ENCODE peak calls at places on chromosome 21, in seven cellular contexts. B, E, T, N, G, M and Q are unnamed samples.
A peak's percentile ranks its signal among the peaks of the same experiment; 100 is the strongest.

GRCh38 chr21:20741445-20741844 is 256.8 kb upstream of the NCAM2 start:
- DNase-seq in B (no peak), M (no peak), T (no peak), G (no peak), E (no peak), N (no peak), Q (no peak)

GRCh38 chr21:35743571-35743970 is 316.8 kb downstream of the SETD4 start:
- DNase-seq in T (no peak), N (no peak), M (no peak), B (no peak), G (no peak), E (no peak), Q (no peak)

GRCh38 chr21:31279214-31279613 is 64.8 kb downstream of the TIAM1 start:
- DNase-seq in E (no peak), G (no peak), B (no peak), N (no peak), M (no peak), T (no peak), Q (no peak)

GRCh38 chr21:32112194-32112593 is 166.7 kb downstream of the MIS18A start:
- DNase-seq in T (no peak), E (no peak), G (no peak), M (no peak), N (no peak), B (no peak), Q (no peak)

GRCh38 chr21:37503848-37504467 is 137.4 kb downstream of the DYRK1A start:
- DNase-seq in T (peak; percentile 11), B (no peak), G (no peak), E (no peak), N (no peak), M (peak; percentile 53), Q (no peak)

GRCh38 chr21:31108969-31109368 is 70.7 kb upstream of the KRTAP19-8 start:
- DNase-seq in B (no peak), G (no peak), E (no peak), T (no peak), N (no peak), M (no peak), Q (no peak)

GRCh38 chr21:44549525-44550211 is 1.6 kb downstream of the KRTAP10-2 start:
- DNase-seq in M (no peak), E (no peak), N (no peak), G (no peak), T (no peak), B (peak; percentile 19), Q (no peak)

GRCh38 chr21:17660449-17660848 is 47.7 kb upstream of the BTG3 start:
- DNase-seq in B (no peak), T (no peak), G (no peak), M (no peak), E (no peak), N (no peak), Q (no peak)

GRCh38 chr21:36079010-36079649 is 9.3 kb downstream of the CBR1 start:
- DNase-seq in N (peak; percentile 13), G (peak; percentile 60), B (no peak), T (no peak), E (no peak), M (no peak), Q (no peak)

GRCh38 chr21:31873696-31874599 is 1.1 kb downstream of the HUNK start:
- DNase-seq in M (no peak), T (no peak), N (no peak), E (no peak), B (peak; percentile 65), G (peak; percentile 58), Q (no peak)

GRCh38 chr21:38448619-38449186 is 49.6 kb downstream of the ERG start:
- DNase-seq in B (peak; percentile 70), M (no peak), E (no peak), G (no peak), N (no peak), T (no peak), Q (no peak)

GRCh38 chr21:41459884-41460534 is 34.0 kb downstream of the MX1 start:
- DNase-seq in N (no peak), T (no peak), B (no peak), E (no peak), G (no peak), M (no peak), Q (no peak)